ENCODE peak calls at places on chromosomes 12 and 14, in four cellular contexts. One of them, this sample, is unnamed.

GRCh38 chr12:76878899-76879709 is at the start of gene CSRP2:
- DNase-seq in PC-3: peak; percentile 92
- DNase-seq in fibroblast of lung: peak; percentile 89
- DNase-seq in left lung: peak; percentile 95
- DNase-seq in this sample: peak; percentile 55

GRCh38 chr12:69495071-69495470 is 24.9 kb downstream of the FRS2 start:
- DNase-seq in PC-3: no peak
- DNase-seq in fibroblast of lung: no peak
- DNase-seq in left lung: no peak
- DNase-seq in this sample: no peak

GRCh38 chr14:72961579-72962335 is 35.5 kb downstream of the DCAF4 start:
- DNase-seq in PC-3: peak; percentile 97
- DNase-seq in fibroblast of lung: peak; percentile 57
- DNase-seq in left lung: no peak
- DNase-seq in this sample: no peak

GRCh38 chr14:60509438-60510253 is 700 bp downstream of the SIX6 start:
- DNase-seq in PC-3: no peak
- DNase-seq in fibroblast of lung: peak; percentile 29
- DNase-seq in left lung: no peak
- DNase-seq in this sample: no peak

GRCh38 chr12:120064054-120064940 is 52.3 kb downstream of the RAB35 start:
- DNase-seq in PC-3: no peak
- DNase-seq in fibroblast of lung: no peak
- DNase-seq in left lung: no peak
- DNase-seq in this sample: no peak

GRCh38 chr12:93261505-93262094 is 116.1 kb upstream of the NUDT4 start:
- DNase-seq in PC-3: peak; percentile 74
- DNase-seq in fibroblast of lung: no peak
- DNase-seq in left lung: no peak
- DNase-seq in this sample: no peak

GRCh38 chr12:110252716-110253115 is 28.3 kb upstream of the ATP2A2 start:
- DNase-seq in PC-3: no peak
- DNase-seq in fibroblast of lung: no peak
- DNase-seq in left lung: no peak
- DNase-seq in this sample: no peak

GRCh38 chr14:61860294-61860918 is 98.2 kb downstream of the SNAPC1 start:
- DNase-seq in PC-3: peak; percentile 85
- DNase-seq in fibroblast of lung: peak; percentile 24
- DNase-seq in left lung: no peak
- DNase-seq in this sample: peak; percentile 53

GRCh38 chr14:77151245-77151644 is 9.7 kb upstream of the ZDHHC22 start:
- DNase-seq in PC-3: peak; percentile 71
- DNase-seq in fibroblast of lung: no peak
- DNase-seq in left lung: no peak
- DNase-seq in this sample: no peak

GRCh38 chr14:99230271-99231141 is 41.5 kb downstream of the BCL11B start:
- DNase-seq in PC-3: no peak
- DNase-seq in fibroblast of lung: peak; percentile 11
- DNase-seq in left lung: no peak
- DNase-seq in this sample: no peak

GRCh38 chr14:78863143-78863542 is 693.0 kb downstream of the NRXN3 start:
- DNase-seq in PC-3: peak; percentile 45
- DNase-seq in fibroblast of lung: peak; percentile 32
- DNase-seq in left lung: no peak
- DNase-seq in this sample: no peak

GRCh38 chr14:34098045-34098984 is 147.4 kb upstream of the EGLN3 start:
- DNase-seq in PC-3: peak; percentile 79
- DNase-seq in fibroblast of lung: peak; percentile 42
- DNase-seq in left lung: no peak
- DNase-seq in this sample: no peak

GRCh38 chr14:90567191-90567590 is 170.4 kb downstream of the CALM1 start:
- DNase-seq in PC-3: no peak
- DNase-seq in fibroblast of lung: no peak
- DNase-seq in left lung: no peak
- DNase-seq in this sample: no peak

GRCh38 chr14:24172871-24173281 is 996 bp downstream of the REC8 start:
- DNase-seq in PC-3: no peak
- DNase-seq in fibroblast of lung: no peak
- DNase-seq in left lung: peak; percentile 73
- DNase-seq in this sample: no peak

GRCh38 chr14:101118746-101119610 is 215.5 kb upstream of the RTL1 start:
- DNase-seq in PC-3: no peak
- DNase-seq in fibroblast of lung: no peak
- DNase-seq in left lung: peak; percentile 76
- DNase-seq in this sample: no peak

GRCh38 chr12:93133361-93133760 is 204.3 kb upstream of the EEA1 start:
- DNase-seq in PC-3: no peak
- DNase-seq in fibroblast of lung: no peak
- DNase-seq in left lung: no peak
- DNase-seq in this sample: no peak

GRCh38 chr14:101889366-101889765 is 75.0 kb upstream of the DYNC1H1 start:
- DNase-seq in PC-3: no peak
- DNase-seq in fibroblast of lung: no peak
- DNase-seq in left lung: no peak
- DNase-seq in this sample: no peak

GRCh38 chr14:71648725-71649124 is 283.5 kb upstream of the RGS6 start:
- DNase-seq in PC-3: peak; percentile 76
- DNase-seq in fibroblast of lung: no peak
- DNase-seq in left lung: no peak
- DNase-seq in this sample: no peak

GRCh38 chr14:21104448-21105060 is 3.7 kb downstream of the TMEM253 start:
- DNase-seq in PC-3: peak; percentile 71
- DNase-seq in fibroblast of lung: peak; percentile 76
- DNase-seq in left lung: peak; percentile 87
- DNase-seq in this sample: no peak

GRCh38 chr12:128098725-128099124 is 168.2 kb upstream of the TMEM132C start:
- DNase-seq in PC-3: no peak
- DNase-seq in fibroblast of lung: no peak
- DNase-seq in left lung: no peak
- DNase-seq in this sample: no peak

GRCh38 chr14:83170165-83170564 is 1636.5 kb upstream of the SEL1L start:
- DNase-seq in PC-3: peak; percentile 25
- DNase-seq in fibroblast of lung: no peak
- DNase-seq in left lung: no peak
- DNase-seq in this sample: no peak

GRCh38 chr12:75850751-75851462 is 180.7 kb downstream of the PHLDA1 start:
- DNase-seq in PC-3: peak; percentile 90
- DNase-seq in fibroblast of lung: peak; percentile 76
- DNase-seq in left lung: no peak
- DNase-seq in this sample: no peak

GRCh38 chr12:94753071-94753779 is 102.9 kb upstream of the TMCC3 start:
- DNase-seq in PC-3: no peak
- DNase-seq in fibroblast of lung: peak; percentile 30
- DNase-seq in left lung: no peak
- DNase-seq in this sample: no peak

GRCh38 chr12:106790020-106790419 is 15.5 kb downstream of the RIC8B start:
- DNase-seq in PC-3: peak; percentile 28
- DNase-seq in fibroblast of lung: no peak
- DNase-seq in left lung: no peak
- DNase-seq in this sample: no peak

GRCh38 chr14:22379727-22380126 is 209.3 kb downstream of the DAD1 start:
- DNase-seq in PC-3: peak; percentile 43
- DNase-seq in fibroblast of lung: peak; percentile 88
- DNase-seq in left lung: no peak
- DNase-seq in this sample: no peak

GRCh38 chr14:61646366-61647101 is 48.8 kb upstream of the HIF1A start:
- DNase-seq in PC-3: peak; percentile 60
- DNase-seq in fibroblast of lung: no peak
- DNase-seq in left lung: no peak
- DNase-seq in this sample: no peak

GRCh38 chr14:71431169-71431525 is 501.1 kb upstream of the RGS6 start:
- DNase-seq in PC-3: no peak
- DNase-seq in fibroblast of lung: no peak
- DNase-seq in left lung: no peak
- DNase-seq in this sample: no peak

GRCh38 chr12:92543359-92543758 is 159.4 kb upstream of the PLEKHG7 start:
- DNase-seq in PC-3: peak; percentile 79
- DNase-seq in fibroblast of lung: no peak
- DNase-seq in left lung: no peak
- DNase-seq in this sample: no peak

GRCh38 chr12:52401926-52402325 is 4.2 kb downstream of the KRT82 start:
- DNase-seq in PC-3: no peak
- DNase-seq in fibroblast of lung: no peak
- DNase-seq in left lung: no peak
- DNase-seq in this sample: no peak

GRCh38 chr12:94100254-94100653 is 48.1 kb upstream of the PLXNC1 start:
- DNase-seq in PC-3: peak; percentile 95
- DNase-seq in fibroblast of lung: peak; percentile 92
- DNase-seq in left lung: no peak
- DNase-seq in this sample: no peak

GRCh38 chr12:123914726-123915345 is 57.8 kb downstream of the CCDC92 start:
- DNase-seq in PC-3: no peak
- DNase-seq in fibroblast of lung: no peak
- DNase-seq in left lung: no peak
- DNase-seq in this sample: no peak

GRCh38 chr14:22314183-22314820 is 274.7 kb downstream of the DAD1 start:
- DNase-seq in PC-3: peak; percentile 88
- DNase-seq in fibroblast of lung: peak; percentile 46
- DNase-seq in left lung: no peak
- DNase-seq in this sample: no peak

GRCh38 chr12:66269757-66270383 is 32.4 kb upstream of the HELB start:
- DNase-seq in PC-3: peak; percentile 68
- DNase-seq in fibroblast of lung: peak; percentile 54
- DNase-seq in left lung: no peak
- DNase-seq in this sample: no peak

GRCh38 chr14:71355324-71356201 is 448.3 kb downstream of the PCNX1 start:
- DNase-seq in PC-3: no peak
- DNase-seq in fibroblast of lung: peak; percentile 87
- DNase-seq in left lung: no peak
- DNase-seq in this sample: no peak

GRCh38 chr12:31119531-31120211 is 46.0 kb downstream of the DDX11 start:
- DNase-seq in PC-3: no peak
- DNase-seq in fibroblast of lung: no peak
- DNase-seq in left lung: peak; percentile 40
- DNase-seq in this sample: no peak

GRCh38 chr12:14938301-14938700 is at the start of gene ERP27:
- DNase-seq in PC-3: no peak
- DNase-seq in fibroblast of lung: no peak
- DNase-seq in left lung: no peak
- DNase-seq in this sample: no peak

GRCh38 chr12:14937689-14938088 is 648 bp downstream of the ERP27 start:
- DNase-seq in PC-3: peak; percentile 27
- DNase-seq in fibroblast of lung: no peak
- DNase-seq in left lung: no peak
- DNase-seq in this sample: no peak

GRCh38 chr12:14935031-14935430 is 3.3 kb downstream of the ERP27 start:
- DNase-seq in PC-3: peak; percentile 39
- DNase-seq in fibroblast of lung: no peak
- DNase-seq in left lung: no peak
- DNase-seq in this sample: no peak

GRCh38 chr12:14936224-14936861 is 2.0 kb downstream of the ERP27 start:
- DNase-seq in PC-3: no peak
- DNase-seq in fibroblast of lung: no peak
- DNase-seq in left lung: no peak
- DNase-seq in this sample: no peak

DNA sequence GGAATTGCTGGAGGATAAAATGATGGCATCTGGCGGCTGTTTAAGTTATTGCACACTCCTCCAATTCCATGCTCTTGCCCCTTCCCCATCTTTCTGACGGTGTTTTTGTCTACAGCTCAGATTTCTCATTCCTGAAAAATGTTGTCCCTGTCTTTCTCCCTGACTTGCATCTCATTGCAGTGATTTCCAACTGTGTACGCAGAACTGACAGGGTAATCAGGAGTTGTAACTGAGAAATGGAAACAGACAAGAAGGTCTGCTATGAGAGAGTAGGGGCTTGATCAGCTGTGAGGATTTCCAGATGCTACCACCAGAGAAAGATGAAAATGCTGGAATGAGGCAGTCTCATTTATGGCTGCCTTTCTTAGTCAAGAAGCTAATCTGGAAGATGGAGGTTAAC is 1.3 kb downstream of the ERP27 start:
- DNase-seq in PC-3: no peak
- DNase-seq in fibroblast of lung: no peak
- DNase-seq in left lung: no peak
- DNase-seq in this sample: no peak
- TF ChIP-seq CTCF in PC-3: no peak
- TF ChIP-seq CTCF in fibroblast of lung: no peak
- TF ChIP-seq CTCF in left lung: no peak
- TF ChIP-seq CTCF in this sample: no peak

GRCh38 chr12:98456583-98457573 is 58.5 kb upstream of the TMPO start:
- DNase-seq in PC-3: no peak
- DNase-seq in fibroblast of lung: peak; percentile 72
- DNase-seq in left lung: peak; percentile 88
- DNase-seq in this sample: no peak
- TF ChIP-seq CTCF in PC-3: no peak
- TF ChIP-seq CTCF in fibroblast of lung: no peak
- TF ChIP-seq CTCF in left lung: no peak
- TF ChIP-seq CTCF in this sample: no peak

DNA sequence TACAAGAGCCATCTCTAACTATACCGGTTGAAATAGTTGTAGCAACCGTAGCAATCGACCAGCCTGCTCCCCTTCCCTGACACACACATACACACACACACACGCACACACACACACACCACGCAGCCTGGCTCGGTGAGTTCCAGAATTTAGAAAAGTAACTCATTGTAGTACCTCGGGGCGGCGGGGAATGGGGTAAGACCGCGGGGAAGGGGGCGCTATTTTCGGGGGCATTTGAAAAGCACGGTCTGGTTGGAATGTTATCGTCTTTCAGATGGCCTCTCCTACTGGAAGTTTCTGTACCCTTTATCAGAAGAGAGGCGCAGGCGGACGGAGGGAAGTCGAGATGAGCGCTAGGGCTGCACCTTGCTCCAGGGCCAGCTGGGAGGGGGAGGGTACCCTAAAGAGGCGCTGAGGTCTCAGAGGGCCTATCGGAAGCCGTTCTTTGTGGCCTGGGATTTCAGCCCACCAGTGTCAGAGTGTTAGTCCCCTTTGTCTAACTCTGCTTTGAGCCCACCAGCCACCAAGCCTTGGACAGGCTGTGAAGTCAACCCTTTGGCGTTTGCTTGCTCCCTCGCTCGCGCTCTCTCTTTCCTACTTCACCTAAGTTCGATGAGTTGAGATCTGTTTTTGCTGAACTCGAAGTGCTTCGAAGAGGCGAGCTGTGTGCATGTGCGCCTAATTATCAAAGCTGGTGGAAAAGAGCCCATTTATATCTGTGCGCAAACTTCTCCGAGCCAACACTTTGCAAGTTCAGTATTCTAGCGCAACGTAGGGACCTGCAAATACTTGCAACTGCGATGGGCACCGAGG is 844 bp downstream of the COL2A1 start:
- DNase-seq in PC-3: peak; percentile 4
- DNase-seq in fibroblast of lung: no peak
- DNase-seq in left lung: no peak
- DNase-seq in this sample: no peak
- TF ChIP-seq CTCF in PC-3: peak; percentile 14
- TF ChIP-seq CTCF in fibroblast of lung: no peak
- TF ChIP-seq CTCF in left lung: no peak
- TF ChIP-seq CTCF in this sample: no peak

DNA sequence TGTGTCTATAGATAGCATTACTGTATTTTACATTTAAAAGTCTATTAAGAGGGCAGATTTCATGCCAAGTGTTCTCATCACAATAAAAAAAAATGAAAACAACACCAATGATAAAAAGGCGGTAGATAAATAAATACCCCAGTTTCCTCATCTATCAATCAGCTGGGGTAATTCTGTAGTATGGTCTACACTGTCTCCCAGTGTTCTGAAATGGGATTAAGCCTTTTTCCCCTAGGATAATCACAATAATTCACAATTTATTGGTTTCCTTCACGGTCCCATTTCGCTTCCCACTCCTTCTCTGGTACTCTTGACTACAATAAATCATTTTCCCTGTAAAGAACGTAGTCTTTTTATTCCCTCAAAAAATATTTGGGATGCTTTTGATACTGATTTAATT is 114.3 kb downstream of the SSPN start:
- DNase-seq in PC-3: no peak
- DNase-seq in fibroblast of lung: no peak
- DNase-seq in left lung: no peak
- DNase-seq in this sample: no peak
- TF ChIP-seq CTCF in PC-3: peak; percentile 35
- TF ChIP-seq CTCF in fibroblast of lung: no peak
- TF ChIP-seq CTCF in left lung: no peak
- TF ChIP-seq CTCF in this sample: no peak